ENCODE peak calls at places on chromosomes 11 and 22, in five cellular contexts. One of them, this sample, is unnamed.

GRCh38 chr22:18091916-18092526 is 14.2 kb downstream of the PEX26 start:
- DNase-seq in testis: peak; percentile 81
- DNase-seq in glutamatergic neuron: no peak
- DNase-seq in fibroblast of mammary gland: peak; percentile 78
- DNase-seq in astrocyte of the cerebellum: peak; percentile 41
- DNase-seq in this sample: peak; percentile 76

GRCh38 chr11:127000291-127000968 is at the start of gene KIRREL3:
- DNase-seq in testis: peak; percentile 20
- DNase-seq in glutamatergic neuron: peak; percentile 64
- DNase-seq in fibroblast of mammary gland: no peak
- DNase-seq in astrocyte of the cerebellum: no peak
- DNase-seq in this sample: no peak

GRCh38 chr22:45317551-45318167 is 7.9 kb downstream of the FAM118A start:
- DNase-seq in testis: peak; percentile 51
- DNase-seq in glutamatergic neuron: peak; percentile 58
- DNase-seq in fibroblast of mammary gland: peak; percentile 57
- DNase-seq in astrocyte of the cerebellum: no peak
- DNase-seq in this sample: no peak

GRCh38 chr22:22005945-22006595 is 23.5 kb upstream of the TOP3B start:
- DNase-seq in testis: no peak
- DNase-seq in glutamatergic neuron: no peak
- DNase-seq in fibroblast of mammary gland: no peak
- DNase-seq in astrocyte of the cerebellum: no peak
- DNase-seq in this sample: no peak

GRCh38 chr22:19878461-19879247 is 24.0 kb upstream of the GNB1L start:
- DNase-seq in testis: no peak
- DNase-seq in glutamatergic neuron: peak; percentile 14
- DNase-seq in fibroblast of mammary gland: peak; percentile 58
- DNase-seq in astrocyte of the cerebellum: no peak
- DNase-seq in this sample: peak; percentile 71

GRCh38 chr11:112961146-112961668 is at the start of gene NCAM1:
- DNase-seq in testis: peak; percentile 92
- DNase-seq in glutamatergic neuron: peak; percentile 99
- DNase-seq in fibroblast of mammary gland: peak; percentile 29
- DNase-seq in astrocyte of the cerebellum: peak; percentile 75
- DNase-seq in this sample: peak; percentile 54

GRCh38 chr11:125944350-125945010 is 1.4 kb upstream of the VSIG10L2 start:
- DNase-seq in testis: no peak
- DNase-seq in glutamatergic neuron: no peak
- DNase-seq in fibroblast of mammary gland: no peak
- DNase-seq in astrocyte of the cerebellum: no peak
- DNase-seq in this sample: no peak

GRCh38 chr11:2821891-2822290 is 63.7 kb downstream of the CDKN1C start:
- DNase-seq in testis: no peak
- DNase-seq in glutamatergic neuron: no peak
- DNase-seq in fibroblast of mammary gland: no peak
- DNase-seq in astrocyte of the cerebellum: no peak
- DNase-seq in this sample: no peak

GRCh38 chr11:33257897-33258630 is 883 bp downstream of the HIPK3 start:
- DNase-seq in testis: peak; percentile 85
- DNase-seq in glutamatergic neuron: peak; percentile 84
- DNase-seq in fibroblast of mammary gland: peak; percentile 89
- DNase-seq in astrocyte of the cerebellum: no peak
- DNase-seq in this sample: peak; percentile 92

GRCh38 chr11:46392421-46393230 is 1.1 kb upstream of the CHRM4 start:
- DNase-seq in testis: peak; percentile 88
- DNase-seq in glutamatergic neuron: peak; percentile 60
- DNase-seq in fibroblast of mammary gland: peak; percentile 72
- DNase-seq in astrocyte of the cerebellum: peak; percentile 39
- DNase-seq in this sample: peak; percentile 69

GRCh38 chr22:20271114-20271994 is 3.2 kb upstream of the RTN4R start:
- DNase-seq in testis: no peak
- DNase-seq in glutamatergic neuron: no peak
- DNase-seq in fibroblast of mammary gland: no peak
- DNase-seq in astrocyte of the cerebellum: no peak
- DNase-seq in this sample: no peak

GRCh38 chr22:38097557-38098409 is 12.7 kb downstream of the BAIAP2L2 start:
- DNase-seq in testis: peak; percentile 45
- DNase-seq in glutamatergic neuron: peak; percentile 87
- DNase-seq in fibroblast of mammary gland: peak; percentile 19
- DNase-seq in astrocyte of the cerebellum: no peak
- DNase-seq in this sample: no peak

GRCh38 chr11:122423283-122423682 is 232.2 kb upstream of the UBASH3B start:
- DNase-seq in testis: no peak
- DNase-seq in glutamatergic neuron: no peak
- DNase-seq in fibroblast of mammary gland: no peak
- DNase-seq in astrocyte of the cerebellum: no peak
- DNase-seq in this sample: peak; percentile 27

GRCh38 chr22:37559521-37559900 is 769 bp upstream of the CDC42EP1 start:
- DNase-seq in testis: no peak
- DNase-seq in glutamatergic neuron: no peak
- DNase-seq in fibroblast of mammary gland: no peak
- DNase-seq in astrocyte of the cerebellum: no peak
- DNase-seq in this sample: no peak

GRCh38 chr11:69708731-69709401 is 5.0 kb upstream of the FGF19 start:
- DNase-seq in testis: no peak
- DNase-seq in glutamatergic neuron: no peak
- DNase-seq in fibroblast of mammary gland: no peak
- DNase-seq in astrocyte of the cerebellum: no peak
- DNase-seq in this sample: no peak

GRCh38 chr11:32262367-32262766 is 171.5 kb downstream of the RCN1 start:
- DNase-seq in testis: no peak
- DNase-seq in glutamatergic neuron: no peak
- DNase-seq in fibroblast of mammary gland: no peak
- DNase-seq in astrocyte of the cerebellum: no peak
- DNase-seq in this sample: no peak

GRCh38 chr11:33701302-33701701 is 676 bp upstream of the C11orf91 start:
- DNase-seq in testis: no peak
- DNase-seq in glutamatergic neuron: no peak
- DNase-seq in fibroblast of mammary gland: peak; percentile 87
- DNase-seq in astrocyte of the cerebellum: no peak
- DNase-seq in this sample: peak; percentile 64

GRCh38 chr11:120400564-120401364 is 64.6 kb downstream of the ARHGEF12 start:
- DNase-seq in testis: no peak
- DNase-seq in glutamatergic neuron: no peak
- DNase-seq in fibroblast of mammary gland: peak; percentile 99
- DNase-seq in astrocyte of the cerebellum: peak; percentile 97
- DNase-seq in this sample: peak; percentile 98

GRCh38 chr11:119337581-119338317 is 2.9 kb downstream of the C1QTNF5 start:
- DNase-seq in testis: no peak
- DNase-seq in glutamatergic neuron: peak; percentile 33
- DNase-seq in fibroblast of mammary gland: peak; percentile 48
- DNase-seq in astrocyte of the cerebellum: peak; percentile 31
- DNase-seq in this sample: no peak

GRCh38 chr11:88535916-88536547 is 198.5 kb upstream of the CTSC start:
- DNase-seq in testis: no peak
- DNase-seq in glutamatergic neuron: no peak
- DNase-seq in fibroblast of mammary gland: peak; percentile 91
- DNase-seq in astrocyte of the cerebellum: peak; percentile 88
- DNase-seq in this sample: peak; percentile 82

GRCh38 chr11:35420371-35420770 is 1.0 kb upstream of the SLC1A2 start:
- DNase-seq in testis: no peak
- DNase-seq in glutamatergic neuron: no peak
- DNase-seq in fibroblast of mammary gland: no peak
- DNase-seq in astrocyte of the cerebellum: no peak
- DNase-seq in this sample: no peak

GRCh38 chr11:36361472-36361871 is 65.4 kb downstream of the PRR5L start:
- DNase-seq in testis: no peak
- DNase-seq in glutamatergic neuron: no peak
- DNase-seq in fibroblast of mammary gland: no peak
- DNase-seq in astrocyte of the cerebellum: no peak
- DNase-seq in this sample: no peak

GRCh38 chr11:12798609-12799011 is 124.4 kb downstream of the TEAD1 start:
- DNase-seq in testis: no peak
- DNase-seq in glutamatergic neuron: no peak
- DNase-seq in fibroblast of mammary gland: no peak
- DNase-seq in astrocyte of the cerebellum: no peak
- DNase-seq in this sample: peak; percentile 84

GRCh38 chr22:25746012-25746373 is 4.0 kb downstream of the MYO18B start:
- DNase-seq in testis: no peak
- DNase-seq in glutamatergic neuron: no peak
- DNase-seq in fibroblast of mammary gland: peak; percentile 82
- DNase-seq in astrocyte of the cerebellum: peak; percentile 20
- DNase-seq in this sample: peak; percentile 53

GRCh38 chr11:19703211-19703610 is 9.4 kb upstream of the NAV2 start:
- DNase-seq in testis: no peak
- DNase-seq in glutamatergic neuron: no peak
- DNase-seq in fibroblast of mammary gland: no peak
- DNase-seq in astrocyte of the cerebellum: no peak
- DNase-seq in this sample: no peak

GRCh38 chr11:72292106-72292790 is 48.3 kb upstream of the PHOX2A start:
- DNase-seq in testis: no peak
- DNase-seq in glutamatergic neuron: no peak
- DNase-seq in fibroblast of mammary gland: no peak
- DNase-seq in astrocyte of the cerebellum: no peak
- DNase-seq in this sample: no peak

GRCh38 chr11:45800261-45800660 is 4.7 kb upstream of the SLC35C1 start:
- DNase-seq in testis: no peak
- DNase-seq in glutamatergic neuron: no peak
- DNase-seq in fibroblast of mammary gland: no peak
- DNase-seq in astrocyte of the cerebellum: no peak
- DNase-seq in this sample: no peak

GRCh38 chr11:80031014-80031565 is 590.3 kb upstream of the TENM4 start:
- DNase-seq in testis: no peak
- DNase-seq in glutamatergic neuron: no peak
- DNase-seq in fibroblast of mammary gland: no peak
- DNase-seq in astrocyte of the cerebellum: no peak
- DNase-seq in this sample: no peak

DNA sequence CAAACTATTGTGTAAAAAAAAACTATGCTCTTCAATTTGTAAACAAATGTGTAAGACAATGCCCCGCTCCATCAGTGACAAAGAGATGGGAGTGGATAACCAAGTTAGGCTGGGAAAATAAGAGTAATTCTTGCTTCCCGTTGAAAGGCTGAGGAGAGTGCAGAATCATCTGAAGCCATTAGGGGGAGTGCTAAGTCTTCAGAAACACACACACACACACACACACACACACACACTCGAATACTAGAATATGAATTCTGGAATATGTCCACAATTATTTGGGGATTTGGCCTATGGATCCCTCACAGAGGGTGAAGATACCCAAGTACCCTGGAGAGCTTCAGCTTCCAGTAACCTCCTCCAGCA is 27.8 kb upstream of the ROBO3 start:
- DNase-seq in testis: peak; percentile 33
- DNase-seq in glutamatergic neuron: no peak
- DNase-seq in fibroblast of mammary gland: peak; percentile 91
- DNase-seq in astrocyte of the cerebellum: peak; percentile 76
- DNase-seq in this sample: peak; percentile 80
- TF ChIP-seq CTCF in testis: no peak
- TF ChIP-seq CTCF in glutamatergic neuron: no peak
- TF ChIP-seq CTCF in fibroblast of mammary gland: peak; percentile 73
- TF ChIP-seq CTCF in astrocyte of the cerebellum: peak; percentile 77
- TF ChIP-seq CTCF in this sample: peak; percentile 26

GRCh38 chr11:44622190-44622650 is 56.8 kb downstream of the CD82 start:
- DNase-seq in testis: peak; percentile 6
- DNase-seq in glutamatergic neuron: no peak
- DNase-seq in fibroblast of mammary gland: no peak
- DNase-seq in astrocyte of the cerebellum: no peak
- DNase-seq in this sample: no peak

GRCh38 chr11:44622721-44623258 is 57.3 kb downstream of the CD82 start:
- DNase-seq in testis: peak; percentile 11
- DNase-seq in glutamatergic neuron: no peak
- DNase-seq in fibroblast of mammary gland: no peak
- DNase-seq in astrocyte of the cerebellum: no peak
- DNase-seq in this sample: no peak

GRCh38 chr11:44619931-44620725 is 54.7 kb downstream of the CD82 start:
- DNase-seq in testis: no peak
- DNase-seq in glutamatergic neuron: no peak
- DNase-seq in fibroblast of mammary gland: no peak
- DNase-seq in astrocyte of the cerebellum: no peak
- DNase-seq in this sample: no peak

GRCh38 chr11:44621784-44622183 is 56.3 kb downstream of the CD82 start:
- DNase-seq in testis: peak; percentile 11
- DNase-seq in glutamatergic neuron: no peak
- DNase-seq in fibroblast of mammary gland: no peak
- DNase-seq in astrocyte of the cerebellum: no peak
- DNase-seq in this sample: no peak

DNA sequence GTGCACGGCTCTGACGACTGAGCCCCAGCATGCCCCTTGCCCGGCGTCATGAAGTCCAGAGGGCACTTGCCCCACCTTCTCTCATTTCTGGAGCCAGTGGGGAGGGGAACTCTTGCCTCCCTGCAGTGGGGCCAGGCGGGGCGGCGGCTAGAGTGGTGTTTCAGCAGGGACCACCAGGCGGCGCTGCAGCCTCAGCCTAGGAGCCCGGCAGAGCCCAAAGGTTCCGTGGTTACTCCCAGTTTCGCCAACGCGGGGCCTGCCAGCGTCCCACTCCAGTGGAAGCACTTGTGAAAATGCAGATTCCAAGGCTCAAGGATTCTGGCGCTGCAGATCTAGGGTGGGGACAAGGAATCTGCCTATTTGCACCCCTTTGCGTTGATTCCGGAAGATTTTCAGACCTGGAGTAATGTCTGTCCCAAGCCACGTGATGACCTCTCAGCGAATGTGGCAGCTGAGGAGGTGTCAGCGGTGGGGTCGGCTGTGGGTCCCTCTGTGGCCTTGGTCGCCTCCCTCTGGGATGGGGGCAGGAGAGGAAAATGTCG is 55.7 kb downstream of the CD82 start:
- DNase-seq in testis: peak; percentile 86
- DNase-seq in glutamatergic neuron: peak; percentile 89
- DNase-seq in fibroblast of mammary gland: peak; percentile 48
- DNase-seq in astrocyte of the cerebellum: no peak
- DNase-seq in this sample: peak; percentile 70
- TF ChIP-seq CTCF in testis: peak; percentile 97
- TF ChIP-seq CTCF in glutamatergic neuron: peak; percentile 99
- TF ChIP-seq CTCF in fibroblast of mammary gland: peak; percentile 87
- TF ChIP-seq CTCF in astrocyte of the cerebellum: peak; percentile 95
- TF ChIP-seq CTCF in this sample: peak; percentile 98

DNA sequence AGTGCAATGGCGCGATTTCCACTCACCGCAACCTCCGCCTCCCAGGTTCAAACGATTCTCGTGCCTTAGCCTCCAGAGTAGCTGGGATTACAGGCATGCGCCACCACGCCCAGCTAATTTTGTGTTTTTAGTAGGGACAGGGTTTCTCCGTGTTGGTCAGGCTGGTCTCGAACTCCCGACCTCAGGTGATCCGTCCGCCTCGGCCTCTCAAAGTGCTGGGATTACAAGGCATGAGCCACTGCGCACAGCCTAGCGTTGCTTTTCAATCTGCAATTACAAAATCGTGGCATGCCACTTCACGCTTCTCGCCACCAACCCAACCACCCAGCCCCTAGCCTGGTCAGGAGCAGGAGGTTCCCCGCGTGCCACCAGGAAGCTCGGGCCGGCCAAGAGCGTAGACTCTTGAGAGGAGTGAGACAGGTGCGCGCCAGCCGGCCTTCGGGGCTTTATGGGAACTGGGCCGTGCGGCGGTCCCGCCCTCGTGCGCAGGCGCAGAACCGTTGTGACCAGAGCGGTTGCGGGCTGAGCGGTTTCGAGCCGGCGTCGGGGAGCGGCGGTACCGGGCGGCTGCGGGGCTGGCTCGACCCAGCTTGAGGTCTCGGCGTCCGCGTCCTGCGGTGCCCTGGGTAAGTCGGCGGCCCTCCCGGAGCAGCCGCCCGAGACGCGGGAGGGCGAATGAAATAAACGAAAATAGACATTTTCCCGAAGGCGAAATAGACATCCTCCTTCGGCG is at the start of gene ASRGL1:
- DNase-seq in testis: peak; percentile 92
- DNase-seq in glutamatergic neuron: peak; percentile 88
- DNase-seq in fibroblast of mammary gland: peak; percentile 22
- DNase-seq in astrocyte of the cerebellum: peak; percentile 3
- DNase-seq in this sample: peak; percentile 53
- TF ChIP-seq CTCF in testis: no peak
- TF ChIP-seq CTCF in glutamatergic neuron: no peak
- TF ChIP-seq CTCF in fibroblast of mammary gland: no peak
- TF ChIP-seq CTCF in astrocyte of the cerebellum: no peak
- TF ChIP-seq CTCF in this sample: no peak

GRCh38 chr11:117881217-117881616 is 4.8 kb upstream of the FXYD6 start:
- DNase-seq in testis: no peak
- DNase-seq in glutamatergic neuron: no peak
- DNase-seq in fibroblast of mammary gland: no peak
- DNase-seq in astrocyte of the cerebellum: no peak
- DNase-seq in this sample: no peak
- TF ChIP-seq CTCF in testis: no peak
- TF ChIP-seq CTCF in glutamatergic neuron: no peak
- TF ChIP-seq CTCF in fibroblast of mammary gland: no peak
- TF ChIP-seq CTCF in astrocyte of the cerebellum: no peak
- TF ChIP-seq CTCF in this sample: no peak